ENCODE peak calls at places on chromosomes 16 and 17, in six cellular contexts. Y is NCI-H524, S is GM19239, V is amniotic stem cell, I is fibroblast of the conjunctiva, D is glomerular endothelial cell. B is an unnamed sample.

GRCh38 chr17:4219241-4219640 is 44.5 kb downstream of the ANKFY1 start:
- DNase-seq in Y (no peak), S (no peak), V (no peak), I (no peak), D (no peak), B (no peak)

GRCh38 chr17:49480833-49481615 is 14.1 kb upstream of the NGFR start:
- DNase-seq in Y (no peak), S (no peak), V (no peak), I (no peak), D (no peak), B (no peak)

GRCh38 chr17:40551874-40552768 is 13.2 kb downstream of the CCR7 start:
- DNase-seq in Y (no peak), S (no peak), V (peak; percentile 91), I (peak; percentile 86), D (no peak), B (no peak)

GRCh38 chr17:29042679-29043538 is at the start of gene PIPOX:
- DNase-seq in Y (peak; percentile 97), S (peak; percentile 22), V (no peak), I (no peak), D (peak; percentile 14), B (peak; percentile 54)

GRCh38 chr17:59353936-59354755 is 22.7 kb downstream of the YPEL2 start:
- DNase-seq in Y (no peak), S (no peak), V (no peak), I (no peak), D (no peak), B (no peak)

GRCh38 chr17:74212913-74213791 is at the start of gene TTYH2:
- DNase-seq in Y (peak; percentile 91), S (peak; percentile 65), V (peak; percentile 68), I (peak; percentile 78), D (no peak), B (peak; percentile 88)

GRCh38 chr16:63904182-63904581 is 1217.7 kb downstream of the CDH11 start:
- DNase-seq in Y (no peak), S (no peak), V (no peak), I (no peak), D (no peak), B (no peak)

GRCh38 chr16:8850279-8850885 is 18.4 kb downstream of the CARHSP1 start:
- DNase-seq in Y (no peak), S (no peak), V (no peak), I (no peak), D (peak; percentile 78), B (no peak)

GRCh38 chr16:19366384-19366783 is 51.3 kb upstream of the TMC5 start:
- DNase-seq in Y (no peak), S (no peak), V (no peak), I (peak; percentile 2), D (no peak), B (no peak)

GRCh38 chr16:85291302-85292148 is 179.3 kb upstream of the CIBAR2 start:
- DNase-seq in Y (no peak), S (no peak), V (no peak), I (no peak), D (no peak), B (no peak)

GRCh38 chr17:43449470-43450202 is 34.1 kb upstream of the DHX8 start:
- DNase-seq in Y (no peak), S (no peak), V (no peak), I (no peak), D (no peak), B (no peak)

GRCh38 chr17:29569245-29569950 is 897 bp downstream of the TP53I13 start:
- DNase-seq in Y (peak; percentile 80), S (no peak), V (no peak), I (no peak), D (no peak), B (no peak)

GRCh38 chr16:66439051-66439730 is 12.1 kb downstream of the BEAN1 start:
- DNase-seq in Y (no peak), S (no peak), V (no peak), I (no peak), D (no peak), B (no peak)

GRCh38 chr16:8919089-8919933 is 37.2 kb downstream of the LITAFD start:
- DNase-seq in Y (no peak), S (no peak), V (no peak), I (no peak), D (no peak), B (no peak)

GRCh38 chr16:77211880-77212735 is 12.9 kb downstream of the SYCE1L start:
- DNase-seq in Y (peak; percentile 93), S (peak; percentile 46), V (no peak), I (no peak), D (no peak), B (peak; percentile 67)

GRCh38 chr17:69828087-69828486 is 246.9 kb upstream of the KCNJ16 start:
- DNase-seq in Y (no peak), S (no peak), V (peak; percentile 1), I (no peak), D (peak; percentile 90), B (no peak)

GRCh38 chr16:56848056-56848936 is 16.7 kb upstream of the SLC12A3 start:
- DNase-seq in Y (no peak), S (no peak), V (no peak), I (no peak), D (peak; percentile 34), B (no peak)

GRCh38 chr17:61568219-61569072 is 22.6 kb downstream of the NACA2 start:
- DNase-seq in Y (no peak), S (no peak), V (no peak), I (no peak), D (no peak), B (no peak)

GRCh38 chr17:40799859-40800258 is at the start of gene KRT28:
- DNase-seq in Y (no peak), S (no peak), V (no peak), I (no peak), D (no peak), B (no peak)

GRCh38 chr16:88456356-88457292 is 3.5 kb downstream of the ZFPM1 start:
- DNase-seq in Y (no peak), S (no peak), V (no peak), I (no peak), D (no peak), B (no peak)

GRCh38 chr16:52499061-52499460 is 47.9 kb downstream of the TOX3 start:
- DNase-seq in Y (peak; percentile 43), S (no peak), V (no peak), I (no peak), D (no peak), B (no peak)

GRCh38 chr17:28261219-28261618 is 57.8 kb upstream of the TMEM97 start:
- DNase-seq in Y (no peak), S (no peak), V (no peak), I (no peak), D (no peak), B (no peak)

GRCh38 chr17:71975331-71975801 is 145.5 kb upstream of the SOX9 start:
- DNase-seq in Y (no peak), S (no peak), V (no peak), I (peak; percentile 18), D (no peak), B (no peak)